ENCODE peak calls at places on chromosomes 6 and 20, in eight cellular contexts. One of them, this sample, is unnamed.

GRCh38 chr6:26607434-26608230 is 10.9 kb downstream of the ABT1 start:
- DNase-seq in NCI-H2081: peak
- DNase-seq in GM23248: peak
- DNase-seq in neural crest cell: peak
- DNase-seq in osteoblast: peak
- DNase-seq in ELR: peak
- DNase-seq in GM10248: peak
- DNase-seq in NCI-H510A treated with DMSO at 0.1 percent for 48 hours: peak
- DNase-seq in this sample: peak

GRCh38 chr20:2692886-2693285 is 306 bp downstream of the EBF4 start:
- DNase-seq in NCI-H2081: no peak
- DNase-seq in GM23248: peak
- DNase-seq in neural crest cell: no peak
- DNase-seq in osteoblast: no peak
- DNase-seq in ELR: no peak
- DNase-seq in GM10248: peak
- DNase-seq in NCI-H510A treated with DMSO at 0.1 percent for 48 hours: no peak
- DNase-seq in this sample: no peak

GRCh38 chr6:143449731-143450452 is 603 bp downstream of the ADAT2 start:
- DNase-seq in NCI-H2081: no peak
- DNase-seq in GM23248: peak
- DNase-seq in neural crest cell: no peak
- DNase-seq in osteoblast: peak
- DNase-seq in ELR: peak
- DNase-seq in GM10248: peak
- DNase-seq in NCI-H510A treated with DMSO at 0.1 percent for 48 hours: peak
- DNase-seq in this sample: no peak

GRCh38 chr6:126107475-126108121 is 121.3 kb downstream of the TRMT11 start:
- DNase-seq in NCI-H2081: no peak
- DNase-seq in GM23248: no peak
- DNase-seq in neural crest cell: no peak
- DNase-seq in osteoblast: no peak
- DNase-seq in ELR: no peak
- DNase-seq in GM10248: no peak
- DNase-seq in NCI-H510A treated with DMSO at 0.1 percent for 48 hours: no peak
- DNase-seq in this sample: no peak

GRCh38 chr6:146847426-146847825 is 248.7 kb downstream of the ADGB start:
- DNase-seq in NCI-H2081: no peak
- DNase-seq in GM23248: peak
- DNase-seq in neural crest cell: no peak
- DNase-seq in osteoblast: no peak
- DNase-seq in ELR: no peak
- DNase-seq in GM10248: no peak
- DNase-seq in NCI-H510A treated with DMSO at 0.1 percent for 48 hours: no peak
- DNase-seq in this sample: no peak

GRCh38 chr20:37055276-37055675 is 40.5 kb downstream of the RBL1 start:
- DNase-seq in NCI-H2081: no peak
- DNase-seq in GM23248: no peak
- DNase-seq in neural crest cell: no peak
- DNase-seq in osteoblast: no peak
- DNase-seq in ELR: no peak
- DNase-seq in GM10248: no peak
- DNase-seq in NCI-H510A treated with DMSO at 0.1 percent for 48 hours: no peak
- DNase-seq in this sample: no peak

GRCh38 chr6:130693944-130694343 is 133.3 kb upstream of the SMLR1 start:
- DNase-seq in NCI-H2081: no peak
- DNase-seq in GM23248: peak
- DNase-seq in neural crest cell: no peak
- DNase-seq in osteoblast: no peak
- DNase-seq in ELR: no peak
- DNase-seq in GM10248: no peak
- DNase-seq in NCI-H510A treated with DMSO at 0.1 percent for 48 hours: no peak
- DNase-seq in this sample: no peak

GRCh38 chr6:162181741-162182401 is 545.7 kb downstream of the PRKN start:
- DNase-seq in NCI-H2081: no peak
- DNase-seq in GM23248: peak
- DNase-seq in neural crest cell: no peak
- DNase-seq in osteoblast: no peak
- DNase-seq in ELR: peak
- DNase-seq in GM10248: no peak
- DNase-seq in NCI-H510A treated with DMSO at 0.1 percent for 48 hours: no peak
- DNase-seq in this sample: no peak

GRCh38 chr6:22079788-22080187 is 217.0 kb downstream of the PRL start:
- DNase-seq in NCI-H2081: no peak
- DNase-seq in GM23248: peak
- DNase-seq in neural crest cell: no peak
- DNase-seq in osteoblast: peak
- DNase-seq in ELR: peak
- DNase-seq in GM10248: no peak
- DNase-seq in NCI-H510A treated with DMSO at 0.1 percent for 48 hours: no peak
- DNase-seq in this sample: no peak

GRCh38 chr6:121780325-121781313 is 345.2 kb downstream of the GJA1 start:
- DNase-seq in NCI-H2081: no peak
- DNase-seq in GM23248: peak
- DNase-seq in neural crest cell: no peak
- DNase-seq in osteoblast: peak
- DNase-seq in ELR: peak
- DNase-seq in GM10248: no peak
- DNase-seq in NCI-H510A treated with DMSO at 0.1 percent for 48 hours: no peak
- DNase-seq in this sample: no peak

GRCh38 chr6:52176550-52176949 is 9.6 kb upstream of the IL17A start:
- DNase-seq in NCI-H2081: no peak
- DNase-seq in GM23248: no peak
- DNase-seq in neural crest cell: no peak
- DNase-seq in osteoblast: no peak
- DNase-seq in ELR: no peak
- DNase-seq in GM10248: no peak
- DNase-seq in NCI-H510A treated with DMSO at 0.1 percent for 48 hours: peak
- DNase-seq in this sample: no peak

GRCh38 chr20:46678516-46678915 is 10.7 kb downstream of the TP53RK start:
- DNase-seq in NCI-H2081: no peak
- DNase-seq in GM23248: no peak
- DNase-seq in neural crest cell: no peak
- DNase-seq in osteoblast: no peak
- DNase-seq in ELR: no peak
- DNase-seq in GM10248: no peak
- DNase-seq in NCI-H510A treated with DMSO at 0.1 percent for 48 hours: no peak
- DNase-seq in this sample: no peak

GRCh38 chr20:54000914-54001313 is 69.5 kb downstream of the BCAS1 start:
- DNase-seq in NCI-H2081: no peak
- DNase-seq in GM23248: no peak
- DNase-seq in neural crest cell: no peak
- DNase-seq in osteoblast: no peak
- DNase-seq in ELR: no peak
- DNase-seq in GM10248: no peak
- DNase-seq in NCI-H510A treated with DMSO at 0.1 percent for 48 hours: no peak
- DNase-seq in this sample: no peak

GRCh38 chr6:118163609-118164008 is 256.5 kb downstream of the SLC35F1 start:
- DNase-seq in NCI-H2081: no peak
- DNase-seq in GM23248: no peak
- DNase-seq in neural crest cell: no peak
- DNase-seq in osteoblast: no peak
- DNase-seq in ELR: no peak
- DNase-seq in GM10248: no peak
- DNase-seq in NCI-H510A treated with DMSO at 0.1 percent for 48 hours: no peak
- DNase-seq in this sample: no peak

GRCh38 chr20:56828402-56828801 is 199.3 kb downstream of the TFAP2C start:
- DNase-seq in NCI-H2081: no peak
- DNase-seq in GM23248: peak
- DNase-seq in neural crest cell: no peak
- DNase-seq in osteoblast: no peak
- DNase-seq in ELR: peak
- DNase-seq in GM10248: no peak
- DNase-seq in NCI-H510A treated with DMSO at 0.1 percent for 48 hours: no peak
- DNase-seq in this sample: no peak

GRCh38 chr6:90610671-90611542 is 24.0 kb upstream of the MAP3K7 start:
- DNase-seq in NCI-H2081: peak
- DNase-seq in GM23248: peak
- DNase-seq in neural crest cell: peak
- DNase-seq in osteoblast: peak
- DNase-seq in ELR: peak
- DNase-seq in GM10248: peak
- DNase-seq in NCI-H510A treated with DMSO at 0.1 percent for 48 hours: peak
- DNase-seq in this sample: no peak